ENCODE peak calls at places on chromosomes 7 and 10, in four cellular contexts. Z is neural progenitor cell, T is fibroblast of lung, C is Karpas-422. U is an unnamed sample.

GRCh38 chr10:91590142-91590903 is 42.5 kb downstream of the PPP1R3C start:
- DNase-seq in Z (no peak), T (peak), C (no peak), U (no peak)

GRCh38 chr10:132588301-132589013 is 50.9 kb downstream of the INPP5A start:
- DNase-seq in Z (no peak), T (no peak), C (no peak), U (no peak)

GRCh38 chr10:30422981-30423654 is 10.9 kb upstream of the MAP3K8 start:
- DNase-seq in Z (peak), T (peak), C (peak), U (peak)

GRCh38 chr10:37314862-37315261 is 189.5 kb downstream of the ANKRD30A start:
- DNase-seq in Z (no peak), T (no peak), C (no peak), U (no peak)

GRCh38 chr7:6546852-6547251 is 4.4 kb downstream of the GRID2IP start:
- DNase-seq in Z (no peak), T (no peak), C (no peak), U (no peak)

GRCh38 chr7:4713183-4713784 is 31.2 kb downstream of the FOXK1 start:
- DNase-seq in Z (peak), T (peak), C (peak), U (peak)

GRCh38 chr7:115662120-115662519 is 368.4 kb downstream of the TFEC start:
- DNase-seq in Z (no peak), T (peak), C (no peak), U (no peak)

GRCh38 chr7:55271069-55271468 is 94.1 kb upstream of the LANCL2 start:
- DNase-seq in Z (no peak), T (no peak), C (peak), U (no peak)

GRCh38 chr7:133761459-133761858 is 365.7 kb upstream of the LRGUK start:
- DNase-seq in Z (no peak), T (no peak), C (no peak), U (no peak)

GRCh38 chr10:62080905-62081304 is 179.4 kb downstream of the ARID5B start:
- DNase-seq in Z (no peak), T (no peak), C (peak), U (no peak)

GRCh38 chr10:32112055-32112454 is 55.8 kb upstream of the KIF5B start:
- DNase-seq in Z (no peak), T (peak), C (no peak), U (no peak)

GRCh38 chr10:55627526-55628170 is 733.4 kb downstream of the ZWINT start:
- DNase-seq in Z (peak), T (peak), C (no peak), U (no peak)

GRCh38 chr7:20310963-20311742 is 19.5 kb upstream of the ITGB8 start:
- DNase-seq in Z (peak), T (peak), C (peak), U (no peak)

GRCh38 chr7:43234968-43235367 is 122.5 kb downstream of the HECW1 start:
- DNase-seq in Z (no peak), T (no peak), C (no peak), U (no peak)

GRCh38 chr10:123272171-123272570 is 118.0 kb downstream of the BUB3 start:
- DNase-seq in Z (no peak), T (no peak), C (peak), U (no peak)

GRCh38 chr7:149720372-149721083 is 52.9 kb downstream of the ZNF467 start:
- DNase-seq in Z (no peak), T (no peak), C (no peak), U (no peak)

GRCh38 chr7:71459137-71459536 is 327.2 kb downstream of the GALNT17 start:
- DNase-seq in Z (no peak), T (no peak), C (no peak), U (no peak)

GRCh38 chr7:128891110-128891941 is 19.2 kb downstream of the KCP start:
- DNase-seq in Z (peak), T (no peak), C (no peak), U (no peak)

GRCh38 chr7:13850185-13850752 is 139.2 kb downstream of the ETV1 start:
- DNase-seq in Z (no peak), T (peak), C (peak), U (peak)

GRCh38 chr10:36177071-36177470 is 535.0 kb upstream of the FZD8 start:
- DNase-seq in Z (no peak), T (no peak), C (no peak), U (no peak)

GRCh38 chr10:108358912-108359311 is 1194.4 kb upstream of the SORCS1 start:
- DNase-seq in Z (no peak), T (peak), C (no peak), U (no peak)

GRCh38 chr7:74221713-74222112 is 11.9 kb downstream of the LAT2 start:
- DNase-seq in Z (no peak), T (no peak), C (no peak), U (no peak)

GRCh38 chr10:79542619-79543018 is 17.6 kb downstream of the SFTPA2 start:
- DNase-seq in Z (no peak), T (no peak), C (no peak), U (no peak)

GRCh38 chr7:44050121-44050914 is 5.8 kb downstream of the DBNL start:
- DNase-seq in Z (no peak), T (no peak), C (peak), U (no peak)

GRCh38 chr10:78362406-78363022 is 328.9 kb downstream of the RPS24 start:
- DNase-seq in Z (no peak), T (peak), C (no peak), U (no peak)

GRCh38 chr7:150895809-150896208 is 43.5 kb downstream of the AOC1 start:
- DNase-seq in Z (no peak), T (no peak), C (no peak), U (no peak)

GRCh38 chr7:69800495-69800894 is 202.2 kb downstream of the AUTS2 start:
- DNase-seq in Z (no peak), T (peak), C (no peak), U (peak)

GRCh38 chr7:2938514-2939192 is 94.5 kb upstream of the GNA12 start:
- DNase-seq in Z (peak), T (no peak), C (no peak), U (no peak)

GRCh38 chr7:11127112-11127785 is 153.6 kb downstream of the PHF14 start:
- DNase-seq in Z (no peak), T (no peak), C (no peak), U (no peak)

GRCh38 chr10:73873843-73874215 is 526 bp downstream of the CAMK2G start:
- DNase-seq in Z (no peak), T (no peak), C (peak), U (no peak)

GRCh38 chr7:113198226-113198625 is 79.9 kb upstream of the SMIM30 start:
- DNase-seq in Z (no peak), T (no peak), C (no peak), U (no peak)

GRCh38 chr7:5687936-5688673 is 93.4 kb downstream of the RNF216 start:
- DNase-seq in Z (no peak), T (no peak), C (no peak), U (no peak)

GRCh38 chr7:72805526-72806494 is 22.2 kb downstream of the TYW1B start:
- DNase-seq in Z (no peak), T (peak), C (no peak), U (no peak)

GRCh38 chr10:69716711-69717560 is 84.8 kb upstream of the COL13A1 start:
- DNase-seq in Z (peak), T (peak), C (peak), U (peak)

GRCh38 chr10:28744021-28744420 is 66.7 kb downstream of the BAMBI start:
- DNase-seq in Z (no peak), T (no peak), C (no peak), U (no peak)

DNA sequence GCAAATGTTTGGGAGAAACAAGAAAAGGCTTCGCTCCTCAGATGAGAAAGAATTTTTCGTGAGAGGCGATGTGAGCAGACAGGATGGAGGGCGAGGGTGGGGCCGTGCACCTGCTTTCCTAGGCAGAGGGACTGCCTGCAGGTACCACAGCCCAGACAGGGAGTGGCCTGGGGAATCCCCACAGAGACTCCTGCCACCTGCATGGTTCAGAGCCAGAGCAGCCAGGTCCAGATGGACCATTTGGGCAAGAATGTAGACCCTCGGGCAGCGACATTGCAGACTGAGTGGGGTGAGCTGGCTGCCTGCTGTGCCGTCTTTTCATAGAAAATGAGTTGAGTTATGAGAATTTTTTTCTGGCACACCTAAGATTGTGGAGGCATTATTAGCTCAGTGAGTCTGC is 216.8 kb downstream of the SNX10 start:
- DNase-seq in Z (no peak), T (no peak), C (no peak), U (no peak)
- H3K9ac ChIP-seq in Z (no peak), T (no peak), C (no peak), U (no peak)

DNA sequence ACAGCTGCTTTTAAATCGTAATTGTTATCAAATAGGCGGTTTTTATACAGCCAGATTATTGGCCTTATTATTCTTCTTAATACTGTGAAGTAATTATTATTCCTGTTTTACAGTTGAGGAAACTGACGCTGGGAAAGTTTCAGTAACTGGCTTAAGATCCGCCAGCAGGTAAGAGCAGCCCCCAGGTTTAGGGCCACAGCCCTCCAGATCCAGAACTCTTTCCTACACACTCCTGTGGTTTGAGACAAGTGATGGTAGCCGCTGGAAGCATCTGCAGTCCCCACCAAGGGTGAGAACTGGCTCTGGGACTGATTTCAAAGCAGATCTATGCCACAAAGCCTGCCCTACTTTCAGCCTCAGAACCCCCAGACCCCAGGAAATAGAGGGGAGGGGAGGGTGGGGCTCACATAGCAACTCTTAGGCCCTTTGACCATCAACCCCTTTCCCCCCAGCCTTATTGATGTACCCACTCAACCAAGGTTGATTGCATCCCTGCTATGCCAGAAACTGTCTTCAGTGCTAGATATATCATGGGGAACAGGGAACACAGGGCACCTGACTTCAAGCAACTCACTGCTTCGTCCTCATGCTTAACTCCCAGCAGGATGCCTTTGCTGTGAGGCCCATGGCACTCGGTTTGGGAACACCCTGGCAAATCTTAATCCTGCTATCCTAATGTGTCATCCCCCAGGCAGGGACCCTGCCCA is 2.9 kb upstream of the UNC5B start:
- DNase-seq in Z (no peak), T (no peak), C (no peak), U (no peak)
- H3K9ac ChIP-seq in Z (no peak), T (no peak), C (no peak), U (peak)

DNA sequence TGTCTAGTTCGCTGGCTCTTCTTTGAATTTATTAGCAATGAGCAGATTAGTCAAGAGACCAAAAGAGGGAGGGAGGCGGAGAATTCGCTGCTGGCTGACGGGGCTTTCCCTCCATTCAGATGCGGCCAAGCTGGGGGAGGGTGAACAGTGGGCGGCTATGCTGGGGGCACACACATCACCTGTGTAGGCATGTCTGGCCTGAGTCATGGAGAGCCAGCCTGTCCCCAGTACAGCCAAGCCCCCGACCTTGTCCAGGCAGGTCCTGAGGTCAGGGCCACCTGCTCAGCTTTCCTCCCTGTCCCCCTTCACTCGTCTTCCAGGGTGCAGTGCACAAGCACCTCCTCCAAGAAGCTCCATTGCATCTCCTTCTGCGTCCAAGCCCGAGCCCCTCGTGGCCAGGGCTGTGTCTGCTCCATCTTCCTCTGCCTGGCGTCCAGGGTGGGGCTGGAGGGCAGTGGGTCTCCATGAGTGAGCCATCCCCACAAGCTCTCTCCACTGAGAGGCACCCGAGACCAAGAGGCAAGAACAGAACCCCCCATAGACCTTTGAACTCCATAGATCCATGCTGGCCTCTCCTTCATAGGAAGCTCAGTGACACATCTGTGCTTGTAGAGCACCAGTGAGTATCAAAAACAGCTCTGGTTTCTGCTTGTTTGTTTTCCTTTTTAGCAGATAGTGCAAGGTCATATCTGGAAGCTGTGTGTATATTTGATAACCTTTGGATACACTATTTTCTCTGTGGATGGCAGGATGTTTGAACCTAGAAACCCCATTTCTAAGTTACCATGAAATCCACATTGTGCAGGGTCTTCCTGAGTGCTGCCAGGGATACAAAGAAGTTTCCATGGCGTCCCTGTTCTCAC is 1.9 kb upstream of the DEPP1 start:
- DNase-seq in Z (no peak), T (peak), C (no peak), U (no peak)
- H3K9ac ChIP-seq in Z (no peak), T (no peak), C (no peak), U (no peak)

DNA sequence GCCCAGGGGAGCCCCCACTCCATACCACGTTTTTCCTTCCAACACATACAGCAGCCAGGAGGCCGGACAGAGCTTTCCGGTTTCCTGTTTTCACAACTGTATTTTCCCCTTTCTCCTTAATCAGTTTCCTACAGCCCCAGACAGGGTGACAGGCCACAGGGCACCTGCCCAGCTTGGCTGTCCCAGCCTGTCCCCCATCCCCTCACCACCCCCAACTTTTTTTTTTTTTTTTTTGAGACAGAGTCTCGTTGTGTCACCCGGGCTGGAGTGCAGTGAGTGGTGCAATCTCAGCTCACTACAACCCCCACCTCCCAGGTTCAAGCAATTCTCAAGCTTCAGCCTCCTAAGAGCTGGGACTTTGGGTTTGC is 10.3 kb upstream of the HSPB1 start:
- DNase-seq in Z (no peak), T (peak), C (no peak), U (no peak)
- H3K9ac ChIP-seq in Z (no peak), T (peak), C (no peak), U (peak)

DNA sequence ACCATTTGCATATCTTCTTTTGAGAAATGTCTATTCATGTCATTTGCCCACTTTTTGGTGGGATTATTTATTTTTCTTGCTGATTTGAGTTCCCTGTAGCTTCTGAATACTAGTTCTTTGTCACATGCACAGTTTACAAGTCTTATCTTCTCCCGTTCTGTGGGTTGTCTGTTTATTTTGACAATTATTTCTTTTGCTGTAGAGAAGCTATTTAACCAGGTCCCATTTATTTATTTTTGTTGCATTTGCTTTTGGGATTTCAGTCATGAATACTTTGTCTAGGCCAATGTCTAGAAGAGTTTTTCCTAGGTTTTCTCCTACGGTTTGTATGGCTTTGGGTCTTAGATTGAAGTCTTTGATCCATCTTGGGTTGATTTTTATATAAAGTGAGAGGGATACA is 32.9 kb downstream of the GPR22 start:
- DNase-seq in Z (no peak), T (peak), C (no peak), U (no peak)
- H3K9ac ChIP-seq in Z (no peak), T (no peak), C (no peak), U (no peak)

GRCh38 chr10:905503-905902 is 26.0 kb downstream of the LARP4B start:
- DNase-seq in Z (no peak), T (no peak), C (no peak), U (no peak)
- H3K9ac ChIP-seq in Z (no peak), T (no peak), C (no peak), U (no peak)

U was measured in NT2/D1.